ENCODE peak calls at places on chromosomes 12 and 14, in nine cellular contexts. One of them, this sample, is unnamed.

GRCh38 chr12:31275491-31275890 is 50.5 kb downstream of the SINHCAF start:
- DNase-seq in AG04450: no peak
- DNase-seq in dorsolateral prefrontal cortex: no peak
- DNase-seq in brain microvascular endothelial cell: no peak
- DNase-seq in pancreas: no peak
- DNase-seq in heart left ventricle: no peak
- DNase-seq in hepatocyte: no peak
- DNase-seq in tibial artery: no peak
- DNase-seq in upper lobe of right lung: no peak
- DNase-seq in this sample: no peak

GRCh38 chr14:21136024-21136423 is 19.8 kb downstream of the OR5AU1 start:
- DNase-seq in hepatocyte: no peak
- DNase-seq in heart left ventricle: no peak
- DNase-seq in upper lobe of right lung: no peak
- DNase-seq in AG04450: no peak
- DNase-seq in brain microvascular endothelial cell: no peak
- DNase-seq in dorsolateral prefrontal cortex: no peak
- DNase-seq in pancreas: no peak
- DNase-seq in tibial artery: no peak
- DNase-seq in this sample: no peak

GRCh38 chr12:49187184-49187583 is 1.7 kb downstream of the TUBA1A start:
- DNase-seq in dorsolateral prefrontal cortex: peak; percentile 79
- DNase-seq in tibial artery: peak; percentile 68
- DNase-seq in AG04450: no peak
- DNase-seq in pancreas: no peak
- DNase-seq in hepatocyte: peak; percentile 32
- DNase-seq in brain microvascular endothelial cell: peak; percentile 45
- DNase-seq in upper lobe of right lung: no peak
- DNase-seq in heart left ventricle: peak; percentile 54
- DNase-seq in this sample: peak; percentile 93

GRCh38 chr12:91492648-91493047 is 310.0 kb upstream of the DCN start:
- DNase-seq in hepatocyte: peak; percentile 5
- DNase-seq in dorsolateral prefrontal cortex: no peak
- DNase-seq in pancreas: no peak
- DNase-seq in tibial artery: no peak
- DNase-seq in brain microvascular endothelial cell: no peak
- DNase-seq in AG04450: no peak
- DNase-seq in heart left ventricle: no peak
- DNase-seq in upper lobe of right lung: no peak
- DNase-seq in this sample: no peak

GRCh38 chr14:85165091-85165490 is 364.9 kb upstream of the FLRT2 start:
- DNase-seq in pancreas: no peak
- DNase-seq in dorsolateral prefrontal cortex: no peak
- DNase-seq in tibial artery: no peak
- DNase-seq in hepatocyte: no peak
- DNase-seq in brain microvascular endothelial cell: no peak
- DNase-seq in heart left ventricle: peak; percentile 33
- DNase-seq in upper lobe of right lung: no peak
- DNase-seq in AG04450: no peak
- DNase-seq in this sample: no peak

GRCh38 chr12:13032164-13032563 is 12.0 kb upstream of the FAM234B start:
- DNase-seq in brain microvascular endothelial cell: no peak
- DNase-seq in tibial artery: no peak
- DNase-seq in hepatocyte: no peak
- DNase-seq in dorsolateral prefrontal cortex: no peak
- DNase-seq in upper lobe of right lung: no peak
- DNase-seq in AG04450: no peak
- DNase-seq in pancreas: no peak
- DNase-seq in heart left ventricle: no peak
- DNase-seq in this sample: no peak

GRCh38 chr12:104454997-104455396 is 1.8 kb upstream of the CHST11 start:
- DNase-seq in dorsolateral prefrontal cortex: no peak
- DNase-seq in AG04450: no peak
- DNase-seq in hepatocyte: no peak
- DNase-seq in brain microvascular endothelial cell: no peak
- DNase-seq in heart left ventricle: no peak
- DNase-seq in tibial artery: no peak
- DNase-seq in upper lobe of right lung: no peak
- DNase-seq in pancreas: no peak
- DNase-seq in this sample: no peak

GRCh38 chr14:91918159-91918883 is 29.2 kb downstream of the FBLN5 start:
- DNase-seq in AG04450: no peak
- DNase-seq in dorsolateral prefrontal cortex: no peak
- DNase-seq in brain microvascular endothelial cell: no peak
- DNase-seq in heart left ventricle: no peak
- DNase-seq in upper lobe of right lung: no peak
- DNase-seq in hepatocyte: no peak
- DNase-seq in tibial artery: no peak
- DNase-seq in pancreas: no peak
- DNase-seq in this sample: no peak

GRCh38 chr14:96567289-96567899 is 65.2 kb downstream of the PAPOLA start:
- DNase-seq in tibial artery: no peak
- DNase-seq in AG04450: peak; percentile 2
- DNase-seq in pancreas: no peak
- DNase-seq in dorsolateral prefrontal cortex: no peak
- DNase-seq in heart left ventricle: no peak
- DNase-seq in hepatocyte: peak; percentile 44
- DNase-seq in upper lobe of right lung: no peak
- DNase-seq in brain microvascular endothelial cell: peak; percentile 50
- DNase-seq in this sample: no peak

GRCh38 chr14:78782551-78782950 is 612.4 kb downstream of the NRXN3 start:
- DNase-seq in AG04450: no peak
- DNase-seq in upper lobe of right lung: no peak
- DNase-seq in pancreas: no peak
- DNase-seq in tibial artery: no peak
- DNase-seq in brain microvascular endothelial cell: no peak
- DNase-seq in hepatocyte: no peak
- DNase-seq in dorsolateral prefrontal cortex: no peak
- DNase-seq in heart left ventricle: no peak
- DNase-seq in this sample: no peak

GRCh38 chr12:9123741-9124140 is 8.0 kb upstream of the A2M start:
- DNase-seq in upper lobe of right lung: no peak
- DNase-seq in heart left ventricle: no peak
- DNase-seq in dorsolateral prefrontal cortex: no peak
- DNase-seq in pancreas: no peak
- DNase-seq in tibial artery: no peak
- DNase-seq in brain microvascular endothelial cell: no peak
- DNase-seq in AG04450: no peak
- DNase-seq in hepatocyte: no peak
- DNase-seq in this sample: no peak
- H3K4me3 ChIP-seq in upper lobe of right lung: peak overlapping the region; percentile 11
- H3K4me3 ChIP-seq in heart left ventricle: peak overlapping the region; percentile 22
- H3K4me3 ChIP-seq in dorsolateral prefrontal cortex: peak overlapping the region; percentile 30
- H3K4me3 ChIP-seq in pancreas: no peak overlapping the region
- H3K4me3 ChIP-seq in tibial artery: peak overlapping the region; percentile 44
- H3K4me3 ChIP-seq in brain microvascular endothelial cell: no peak overlapping the region
- H3K4me3 ChIP-seq in AG04450: no peak overlapping the region
- H3K4me3 ChIP-seq in hepatocyte: no peak overlapping the region
- H3K4me3 ChIP-seq in this sample: peak overlapping the region; percentile 43

GRCh38 chr14:23093104-23093503 is 1.8 kb downstream of the ACIN1 start:
- DNase-seq in hepatocyte: no peak
- DNase-seq in pancreas: no peak
- DNase-seq in upper lobe of right lung: no peak
- DNase-seq in dorsolateral prefrontal cortex: no peak
- DNase-seq in brain microvascular endothelial cell: no peak
- DNase-seq in AG04450: no peak
- DNase-seq in heart left ventricle: no peak
- DNase-seq in tibial artery: no peak
- DNase-seq in this sample: no peak

GRCh38 chr14:23094666-23095195 is at the start of gene ACIN1:
- DNase-seq in brain microvascular endothelial cell: peak; percentile 78
- DNase-seq in upper lobe of right lung: peak; percentile 99
- DNase-seq in heart left ventricle: peak; percentile 75
- DNase-seq in hepatocyte: peak; percentile 91
- DNase-seq in AG04450: peak; percentile 71
- DNase-seq in dorsolateral prefrontal cortex: peak; percentile 99
- DNase-seq in tibial artery: peak; percentile 70
- DNase-seq in pancreas: no peak
- DNase-seq in this sample: peak; percentile 95

GRCh38 chr14:23095196-23096108 is at the start of gene C14orf119:
- DNase-seq in dorsolateral prefrontal cortex: no peak
- DNase-seq in heart left ventricle: peak; percentile 99
- DNase-seq in tibial artery: peak; percentile 100
- DNase-seq in brain microvascular endothelial cell: peak; percentile 99
- DNase-seq in hepatocyte: peak; percentile 100
- DNase-seq in AG04450: peak; percentile 99
- DNase-seq in pancreas: peak; percentile 99
- DNase-seq in upper lobe of right lung: peak; percentile 96
- DNase-seq in this sample: peak; percentile 100

GRCh38 chr14:23093526-23093925 is 1.4 kb downstream of the ACIN1 start:
- DNase-seq in hepatocyte: no peak
- DNase-seq in heart left ventricle: no peak
- DNase-seq in upper lobe of right lung: no peak
- DNase-seq in AG04450: no peak
- DNase-seq in tibial artery: no peak
- DNase-seq in pancreas: no peak
- DNase-seq in brain microvascular endothelial cell: no peak
- DNase-seq in dorsolateral prefrontal cortex: no peak
- DNase-seq in this sample: no peak

GRCh38 chr14:23093993-23094665 is 807 bp downstream of the ACIN1 start:
- DNase-seq in brain microvascular endothelial cell: no peak
- DNase-seq in upper lobe of right lung: no peak
- DNase-seq in AG04450: no peak
- DNase-seq in pancreas: no peak
- DNase-seq in dorsolateral prefrontal cortex: no peak
- DNase-seq in tibial artery: no peak
- DNase-seq in heart left ventricle: no peak
- DNase-seq in hepatocyte: no peak
- DNase-seq in this sample: no peak
- TF ChIP-seq CTCF in brain microvascular endothelial cell: peak; percentile 60
- TF ChIP-seq CTCF in upper lobe of right lung: no peak
- TF ChIP-seq CTCF in AG04450: peak; percentile 38
- TF ChIP-seq CTCF in pancreas: no peak
- TF ChIP-seq CTCF in dorsolateral prefrontal cortex: no peak
- TF ChIP-seq CTCF in tibial artery: no peak
- TF ChIP-seq CTCF in heart left ventricle: peak; percentile 20
- TF ChIP-seq CTCF in hepatocyte: peak; percentile 20
- TF ChIP-seq CTCF in this sample: no peak

DNA sequence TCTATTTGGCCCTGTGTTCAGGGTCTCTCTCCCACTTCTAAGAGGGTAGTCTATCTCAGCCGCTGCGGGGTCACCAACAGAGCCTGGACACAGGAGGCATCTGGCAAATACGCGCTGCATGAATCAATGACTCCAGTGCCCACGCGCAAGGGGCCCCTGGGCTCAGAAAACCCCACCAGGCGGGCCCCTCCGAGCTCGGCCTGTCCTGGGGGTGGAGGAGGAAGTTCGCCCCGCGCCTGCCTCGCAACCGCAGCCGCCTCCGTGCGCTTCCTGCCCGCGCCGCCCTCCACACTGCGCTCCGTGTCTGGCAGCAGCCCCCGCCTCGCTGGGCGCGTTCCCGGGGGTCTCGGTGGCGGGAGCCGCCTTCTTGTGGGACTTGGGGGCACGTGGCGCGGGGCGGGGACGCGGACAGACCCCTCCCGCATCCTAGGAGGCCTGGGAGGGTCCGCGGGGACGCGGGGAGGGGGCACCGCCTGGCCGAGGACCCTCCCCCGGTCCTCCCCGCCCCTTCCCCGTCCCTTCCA is 811 bp upstream of the FBRSL1 start:
- DNase-seq in hepatocyte: peak; percentile 61
- DNase-seq in brain microvascular endothelial cell: no peak
- DNase-seq in upper lobe of right lung: peak; percentile 82
- DNase-seq in pancreas: peak; percentile 72
- DNase-seq in heart left ventricle: peak; percentile 45
- DNase-seq in tibial artery: no peak
- DNase-seq in AG04450: no peak
- DNase-seq in dorsolateral prefrontal cortex: no peak
- DNase-seq in this sample: no peak
- H3K27ac ChIP-seq in hepatocyte: no peak overlapping the region
- H3K27ac ChIP-seq in brain microvascular endothelial cell: no peak overlapping the region
- H3K27ac ChIP-seq in upper lobe of right lung: peak overlapping the region; percentile 80
- H3K27ac ChIP-seq in pancreas: peak overlapping the region; percentile 63
- H3K27ac ChIP-seq in heart left ventricle: peak overlapping the region; percentile 87
- H3K27ac ChIP-seq in tibial artery: peak overlapping the region; percentile 71
- H3K27ac ChIP-seq in AG04450: no peak overlapping the region
- H3K27ac ChIP-seq in dorsolateral prefrontal cortex: peak overlapping the region; percentile 78
- H3K27ac ChIP-seq in this sample: peak overlapping the region; percentile 82

GRCh38 chr12:99130808-99131538 is 485.9 kb downstream of the APAF1 start:
- DNase-seq in upper lobe of right lung: no peak
- DNase-seq in heart left ventricle: no peak
- DNase-seq in AG04450: no peak
- DNase-seq in dorsolateral prefrontal cortex: no peak
- DNase-seq in tibial artery: no peak
- DNase-seq in pancreas: no peak
- DNase-seq in hepatocyte: no peak
- DNase-seq in brain microvascular endothelial cell: peak; percentile 32
- DNase-seq in this sample: no peak
- H3K4me3 ChIP-seq in upper lobe of right lung: peak overlapping the region; percentile 22
- H3K4me3 ChIP-seq in heart left ventricle: no peak overlapping the region
- H3K4me3 ChIP-seq in AG04450: no peak overlapping the region
- H3K4me3 ChIP-seq in dorsolateral prefrontal cortex: no peak overlapping the region
- H3K4me3 ChIP-seq in tibial artery: no peak overlapping the region
- H3K4me3 ChIP-seq in pancreas: no peak overlapping the region
- H3K4me3 ChIP-seq in hepatocyte: no peak overlapping the region
- H3K4me3 ChIP-seq in brain microvascular endothelial cell: no peak overlapping the region
- H3K4me3 ChIP-seq in this sample: peak overlapping the region; percentile 37

GRCh38 chr14:90796319-90796718 is 19.9 kb downstream of the TTC7B start:
- DNase-seq in tibial artery: no peak
- DNase-seq in heart left ventricle: peak; percentile 41
- DNase-seq in upper lobe of right lung: peak; percentile 77
- DNase-seq in AG04450: no peak
- DNase-seq in dorsolateral prefrontal cortex: no peak
- DNase-seq in hepatocyte: no peak
- DNase-seq in brain microvascular endothelial cell: no peak
- DNase-seq in pancreas: no peak
- DNase-seq in this sample: no peak
- TF ChIP-seq CTCF in tibial artery: no peak
- TF ChIP-seq CTCF in heart left ventricle: no peak
- TF ChIP-seq CTCF in upper lobe of right lung: no peak
- TF ChIP-seq CTCF in AG04450: no peak
- TF ChIP-seq CTCF in dorsolateral prefrontal cortex: no peak
- TF ChIP-seq CTCF in hepatocyte: no peak
- TF ChIP-seq CTCF in brain microvascular endothelial cell: no peak
- TF ChIP-seq CTCF in pancreas: no peak
- TF ChIP-seq CTCF in this sample: no peak

GRCh38 chr12:100955139-100955538 is 160.6 kb downstream of the ANO4 start:
- DNase-seq in AG04450: peak; percentile 21
- DNase-seq in heart left ventricle: no peak
- DNase-seq in tibial artery: no peak
- DNase-seq in dorsolateral prefrontal cortex: no peak
- DNase-seq in hepatocyte: peak; percentile 44
- DNase-seq in upper lobe of right lung: no peak
- DNase-seq in brain microvascular endothelial cell: peak; percentile 63
- DNase-seq in pancreas: no peak
- DNase-seq in this sample: no peak

GRCh38 chr12:100953217-100953616 is 158.6 kb downstream of the ANO4 start:
- DNase-seq in AG04450: no peak
- DNase-seq in upper lobe of right lung: no peak
- DNase-seq in brain microvascular endothelial cell: no peak
- DNase-seq in heart left ventricle: no peak
- DNase-seq in pancreas: no peak
- DNase-seq in dorsolateral prefrontal cortex: no peak
- DNase-seq in hepatocyte: no peak
- DNase-seq in tibial artery: no peak
- DNase-seq in this sample: no peak

GRCh38 chr12:100956311-100956852 is 161.8 kb downstream of the ANO4 start:
- DNase-seq in tibial artery: no peak
- DNase-seq in AG04450: no peak
- DNase-seq in heart left ventricle: no peak
- DNase-seq in dorsolateral prefrontal cortex: no peak
- DNase-seq in hepatocyte: peak; percentile 16
- DNase-seq in pancreas: no peak
- DNase-seq in upper lobe of right lung: no peak
- DNase-seq in brain microvascular endothelial cell: no peak
- DNase-seq in this sample: no peak

GRCh38 chr12:100953677-100954076 is 159.1 kb downstream of the ANO4 start:
- DNase-seq in pancreas: no peak
- DNase-seq in AG04450: no peak
- DNase-seq in tibial artery: no peak
- DNase-seq in hepatocyte: no peak
- DNase-seq in heart left ventricle: no peak
- DNase-seq in dorsolateral prefrontal cortex: no peak
- DNase-seq in brain microvascular endothelial cell: no peak
- DNase-seq in upper lobe of right lung: no peak
- DNase-seq in this sample: no peak

GRCh38 chr12:100954118-100954517 is 159.5 kb downstream of the ANO4 start:
- DNase-seq in tibial artery: no peak
- DNase-seq in brain microvascular endothelial cell: no peak
- DNase-seq in dorsolateral prefrontal cortex: no peak
- DNase-seq in upper lobe of right lung: no peak
- DNase-seq in AG04450: no peak
- DNase-seq in heart left ventricle: no peak
- DNase-seq in hepatocyte: no peak
- DNase-seq in pancreas: no peak
- DNase-seq in this sample: no peak
- H3K27ac ChIP-seq in tibial artery: no peak overlapping the region
- H3K27ac ChIP-seq in brain microvascular endothelial cell: no peak overlapping the region
- H3K27ac ChIP-seq in dorsolateral prefrontal cortex: no peak overlapping the region
- H3K27ac ChIP-seq in upper lobe of right lung: no peak overlapping the region
- H3K27ac ChIP-seq in AG04450: no peak overlapping the region
- H3K27ac ChIP-seq in heart left ventricle: no peak overlapping the region
- H3K27ac ChIP-seq in hepatocyte: no peak overlapping the region
- H3K27ac ChIP-seq in pancreas: no peak overlapping the region
- H3K27ac ChIP-seq in this sample: no peak overlapping the region

This sample was measured in esophagus muscularis mucosa.